ENCODE peak calls at places on chromosome 2, in four cellular contexts. Z is NCI-H1105, R is T-helper 2 cell, M is GM12864. A is an unnamed sample.

GRCh38 chr2:238462782-238463396 is 36.2 kb downstream of the ASB1 start:
- DNase-seq in R (no peak), Z (peak), M (peak), A (no peak)

GRCh38 chr2:64424421-64424987 is 29.5 kb upstream of the LGALSL start:
- DNase-seq in R (no peak), Z (no peak), M (no peak), A (no peak)

GRCh38 chr2:24273598-24273997 is 86.7 kb downstream of the ITSN2 start:
- DNase-seq in R (no peak), Z (no peak), M (no peak), A (no peak)

GRCh38 chr2:25842155-25842554 is 36.1 kb downstream of the ASXL2 start:
- DNase-seq in Z (no peak), R (no peak), M (no peak), A (no peak)

GRCh38 chr2:80102026-80102425 is 202.5 kb downstream of the LRRTM1 start:
- DNase-seq in R (no peak), M (no peak), Z (no peak), A (no peak)

GRCh38 chr2:86062043-86062442 is 43.6 kb downstream of the POLR1A start:
- DNase-seq in R (no peak), M (no peak), Z (no peak), A (no peak)

GRCh38 chr2:112644155-112644932 is 1.4 kb upstream of the SLC20A1 start:
- DNase-seq in R (no peak), M (no peak), Z (no peak), A (no peak)

GRCh38 chr2:224775638-224776037 is 59.5 kb upstream of the CCDC195 start:
- DNase-seq in M (no peak), Z (no peak), R (no peak), A (no peak)

GRCh38 chr2:1448009-1448408 is 34.7 kb downstream of the TPO start:
- DNase-seq in Z (no peak), R (no peak), M (no peak), A (no peak)

A was measured in T-cell.